ENCODE peak calls at places on chromosomes 12 and 14, in four cellular contexts. One of them, this sample, is unnamed.

GRCh38 chr12:74689071-74689655 is 151.5 kb downstream of the ATXN7L3B start:
- DNase-seq in neuronal stem cell: peak
- DNase-seq in H1: no peak
- DNase-seq in mesenchymal stem cell: peak
- DNase-seq in this sample: no peak

GRCh38 chr12:93315385-93315906 is 62.3 kb upstream of the NUDT4 start:
- DNase-seq in neuronal stem cell: no peak
- DNase-seq in H1: no peak
- DNase-seq in mesenchymal stem cell: no peak
- DNase-seq in this sample: no peak

GRCh38 chr14:77752266-77752665 is 8.7 kb downstream of the SNW1 start:
- DNase-seq in neuronal stem cell: no peak
- DNase-seq in H1: no peak
- DNase-seq in mesenchymal stem cell: no peak
- DNase-seq in this sample: no peak

GRCh38 chr12:102454808-102455760 is 25.3 kb downstream of the IGF1 start:
- DNase-seq in neuronal stem cell: no peak
- DNase-seq in H1: no peak
- DNase-seq in mesenchymal stem cell: peak
- DNase-seq in this sample: peak

GRCh38 chr14:23829736-23830474 is 123.7 kb upstream of the DHRS4 start:
- DNase-seq in neuronal stem cell: no peak
- DNase-seq in H1: no peak
- DNase-seq in mesenchymal stem cell: peak
- DNase-seq in this sample: peak

GRCh38 chr14:53367631-53368030 is 214.5 kb upstream of the DDHD1 start:
- DNase-seq in neuronal stem cell: no peak
- DNase-seq in H1: no peak
- DNase-seq in mesenchymal stem cell: no peak
- DNase-seq in this sample: no peak

GRCh38 chr14:72745991-72746980 is 147.6 kb downstream of the DPF3 start:
- DNase-seq in neuronal stem cell: no peak
- DNase-seq in H1: peak
- DNase-seq in mesenchymal stem cell: peak
- DNase-seq in this sample: peak

GRCh38 chr14:101078105-101078891 is 174.8 kb upstream of the RTL1 start:
- DNase-seq in neuronal stem cell: no peak
- DNase-seq in H1: no peak
- DNase-seq in mesenchymal stem cell: no peak
- DNase-seq in this sample: no peak

GRCh38 chr12:92769124-92769901 is 66.5 kb downstream of the PLEKHG7 start:
- DNase-seq in neuronal stem cell: no peak
- DNase-seq in H1: no peak
- DNase-seq in mesenchymal stem cell: no peak
- DNase-seq in this sample: no peak

GRCh38 chr12:24416423-24417109 is 467.1 kb upstream of the SOX5 start:
- DNase-seq in neuronal stem cell: no peak
- DNase-seq in H1: no peak
- DNase-seq in mesenchymal stem cell: no peak
- DNase-seq in this sample: no peak

GRCh38 chr12:111446044-111446581 is 40.4 kb downstream of the SH2B3 start:
- DNase-seq in neuronal stem cell: no peak
- DNase-seq in H1: peak
- DNase-seq in mesenchymal stem cell: peak
- DNase-seq in this sample: no peak

GRCh38 chr12:106114084-106115068 is 24.4 kb downstream of the NUAK1 start:
- DNase-seq in neuronal stem cell: no peak
- DNase-seq in H1: no peak
- DNase-seq in mesenchymal stem cell: peak
- DNase-seq in this sample: no peak

GRCh38 chr12:85157023-85157626 is 121.0 kb downstream of the LRRIQ1 start:
- DNase-seq in neuronal stem cell: no peak
- DNase-seq in H1: no peak
- DNase-seq in mesenchymal stem cell: no peak
- DNase-seq in this sample: no peak

GRCh38 chr12:82182601-82183000 is 175.6 kb downstream of the CCDC59 start:
- DNase-seq in neuronal stem cell: no peak
- DNase-seq in H1: no peak
- DNase-seq in mesenchymal stem cell: no peak
- DNase-seq in this sample: no peak

GRCh38 chr14:52020866-52021717 is 31.7 kb downstream of the RTRAF start:
- DNase-seq in neuronal stem cell: no peak
- DNase-seq in H1: no peak
- DNase-seq in mesenchymal stem cell: no peak
- DNase-seq in this sample: no peak
- H3K4me3 ChIP-seq in neuronal stem cell: no peak
- H3K4me3 ChIP-seq in H1: no peak
- H3K4me3 ChIP-seq in mesenchymal stem cell: no peak
- H3K4me3 ChIP-seq in this sample: no peak

GRCh38 chr12:110199360-110200123 is 75.4 kb downstream of the IFT81 start:
- DNase-seq in neuronal stem cell: no peak
- DNase-seq in H1: no peak
- DNase-seq in mesenchymal stem cell: peak
- DNase-seq in this sample: no peak
- H3K27ac ChIP-seq in neuronal stem cell: no peak
- H3K27ac ChIP-seq in H1: no peak
- H3K27ac ChIP-seq in mesenchymal stem cell: peak
- H3K27ac ChIP-seq in this sample: no peak

GRCh38 chr12:46382974-46383653 is 10.5 kb upstream of the SLC38A2 start:
- DNase-seq in neuronal stem cell: peak
- DNase-seq in H1: peak
- DNase-seq in mesenchymal stem cell: peak
- DNase-seq in this sample: peak
- H2BK12ac ChIP-seq in neuronal stem cell: no peak
- H2BK12ac ChIP-seq in H1: peak
- H2BK12ac ChIP-seq in mesenchymal stem cell: peak
- H2BK12ac ChIP-seq in this sample: no peak

GRCh38 chr14:104150201-104151027 is 12.0 kb downstream of the KIF26A start:
- DNase-seq in neuronal stem cell: no peak
- DNase-seq in H1: no peak
- DNase-seq in mesenchymal stem cell: peak
- DNase-seq in this sample: no peak
- H3K4me3 ChIP-seq in neuronal stem cell: no peak
- H3K4me3 ChIP-seq in H1: no peak
- H3K4me3 ChIP-seq in mesenchymal stem cell: no peak
- H3K4me3 ChIP-seq in this sample: no peak

GRCh38 chr12:120835304-120835612 is 68.9 kb downstream of the SPPL3 start:
- DNase-seq in neuronal stem cell: no peak
- DNase-seq in H1: no peak
- DNase-seq in mesenchymal stem cell: peak
- DNase-seq in this sample: peak
- H3K27ac ChIP-seq in neuronal stem cell: no peak
- H3K27ac ChIP-seq in H1: no peak
- H3K27ac ChIP-seq in mesenchymal stem cell: no peak
- H3K27ac ChIP-seq in this sample: no peak

DNA sequence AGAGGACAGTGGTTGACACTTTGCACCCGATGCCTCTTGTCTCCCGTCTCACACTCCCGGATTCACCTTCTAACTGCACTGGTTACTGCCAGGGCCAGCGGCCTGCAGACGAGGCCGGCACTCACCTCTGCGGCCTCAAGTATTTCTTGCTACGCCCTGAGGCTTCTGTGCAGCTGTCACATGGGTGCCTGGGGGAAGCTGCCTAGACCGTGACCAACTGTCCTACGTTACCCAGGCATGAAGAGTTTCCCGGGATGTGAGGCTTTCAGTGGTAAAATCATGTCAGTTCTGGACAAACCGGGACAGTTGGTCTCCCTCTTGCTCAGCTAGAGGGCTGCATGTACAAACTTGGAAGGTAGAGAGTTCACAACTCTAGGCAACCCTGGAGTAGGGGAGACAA is 274.5 kb downstream of the GLT1D1 start:
- DNase-seq in neuronal stem cell: no peak
- DNase-seq in H1: no peak
- DNase-seq in mesenchymal stem cell: no peak
- DNase-seq in this sample: no peak
- H2BK12ac ChIP-seq in neuronal stem cell: no peak
- H2BK12ac ChIP-seq in H1: no peak
- H2BK12ac ChIP-seq in mesenchymal stem cell: no peak
- H2BK12ac ChIP-seq in this sample: no peak

GRCh38 chr14:54478621-54479215 is 10.1 kb downstream of the GMFB start:
- DNase-seq in neuronal stem cell: no peak
- DNase-seq in H1: no peak
- DNase-seq in mesenchymal stem cell: peak
- DNase-seq in this sample: no peak

GRCh38 chr14:54475911-54476310 is 12.9 kb downstream of the GMFB start:
- DNase-seq in neuronal stem cell: no peak
- DNase-seq in H1: no peak
- DNase-seq in mesenchymal stem cell: no peak
- DNase-seq in this sample: no peak

GRCh38 chr14:54474232-54474793 is 14.5 kb downstream of the GMFB start:
- DNase-seq in neuronal stem cell: no peak
- DNase-seq in H1: no peak
- DNase-seq in mesenchymal stem cell: no peak
- DNase-seq in this sample: no peak

GRCh38 chr14:54472291-54472690 is 16.5 kb downstream of the GMFB start:
- DNase-seq in neuronal stem cell: no peak
- DNase-seq in H1: no peak
- DNase-seq in mesenchymal stem cell: no peak
- DNase-seq in this sample: no peak

GRCh38 chr14:54475187-54475881 is 13.4 kb downstream of the GMFB start:
- DNase-seq in neuronal stem cell: no peak
- DNase-seq in H1: no peak
- DNase-seq in mesenchymal stem cell: peak
- DNase-seq in this sample: peak
- H3K4me3 ChIP-seq in neuronal stem cell: no peak
- H3K4me3 ChIP-seq in H1: no peak
- H3K4me3 ChIP-seq in mesenchymal stem cell: no peak
- H3K4me3 ChIP-seq in this sample: no peak

GRCh38 chr14:54455363-54455762 is 14.2 kb upstream of the CNIH1 start:
- DNase-seq in neuronal stem cell: no peak
- DNase-seq in H1: no peak
- DNase-seq in mesenchymal stem cell: no peak
- DNase-seq in this sample: no peak
- H3K27ac ChIP-seq in neuronal stem cell: no peak
- H3K27ac ChIP-seq in H1: no peak
- H3K27ac ChIP-seq in mesenchymal stem cell: no peak
- H3K27ac ChIP-seq in this sample: no peak

This sample was measured in trophoblast cell.